ENCODE peak calls at places on chromosomes 7 and 10, in seven cellular contexts. Q, E, O, V, P, F and W are unnamed samples.

GRCh38 chr10:14220026-14220425 is 110.7 kb downstream of the FRMD4A start:
- DNase-seq in Q (no peak), E (no peak), O (no peak), V (no peak), P (no peak), F (no peak), W (no peak)

GRCh38 chr7:159165352-159165751 is 20.7 kb upstream of the VIPR2 start:
- DNase-seq in Q (no peak), E (no peak), O (no peak), V (no peak), P (no peak), F (no peak), W (no peak)

GRCh38 chr7:106239406-106239805 is 45.4 kb downstream of the NAMPT start:
- DNase-seq in Q (no peak), E (no peak), O (no peak), V (peak; percentile 8), P (no peak), F (no peak), W (no peak)

GRCh38 chr10:77165445-77166316 is 471.9 kb downstream of the KCNMA1 start:
- DNase-seq in Q (no peak), E (no peak), O (no peak), V (peak; percentile 59), P (peak; percentile 76), F (no peak), W (no peak)

GRCh38 chr7:56074371-56074791 is 10.3 kb downstream of the SUMF2 start:
- DNase-seq in Q (peak; percentile 89), E (no peak), O (peak; percentile 82), V (peak; percentile 70), P (peak; percentile 77), F (peak; percentile 92), W (peak; percentile 90)

GRCh38 chr7:106367018-106367420 is 82.2 kb upstream of the NAMPT start:
- DNase-seq in Q (no peak), E (no peak), O (no peak), V (no peak), P (peak; percentile 36), F (no peak), W (no peak)

GRCh38 chr10:35572583-35572982 is 32.6 kb upstream of the GJD4 start:
- DNase-seq in Q (no peak), E (no peak), O (no peak), V (no peak), P (no peak), F (no peak), W (no peak)

GRCh38 chr7:69849268-69849667 is 251.0 kb downstream of the AUTS2 start:
- DNase-seq in Q (no peak), E (no peak), O (no peak), V (no peak), P (no peak), F (no peak), W (no peak)

GRCh38 chr10:94429049-94429707 is 26.8 kb downstream of the TBC1D12 start:
- DNase-seq in Q (no peak), E (no peak), O (no peak), V (no peak), P (peak; percentile 25), F (no peak), W (no peak)

GRCh38 chr10:86520871-86521619 is 547 bp downstream of the WAPL start:
- DNase-seq in Q (peak; percentile 83), E (no peak), O (peak; percentile 49), V (no peak), P (peak; percentile 57), F (peak; percentile 88), W (peak; percentile 38)

GRCh38 chr7:84230491-84230890 is 35.9 kb upstream of the SEMA3A start:
- DNase-seq in Q (no peak), E (no peak), O (no peak), V (no peak), P (peak; percentile 30), F (no peak), W (no peak)

GRCh38 chr10:126972622-126973414 is 67.6 kb downstream of the DOCK1 start:
- DNase-seq in Q (no peak), E (no peak), O (no peak), V (peak; percentile 63), P (peak; percentile 97), F (no peak), W (no peak)

GRCh38 chr10:10658157-10658556 is 359.5 kb upstream of the CELF2 start:
- DNase-seq in Q (no peak), E (no peak), O (no peak), V (no peak), P (peak; percentile 81), F (no peak), W (no peak)

GRCh38 chr7:101567231-101567630 is 61.9 kb downstream of the MYL10 start:
- DNase-seq in Q (no peak), E (no peak), O (no peak), V (no peak), P (no peak), F (no peak), W (no peak)

GRCh38 chr7:18126274-18126673 is 98.6 kb upstream of the PRPS1L1 start:
- DNase-seq in Q (no peak), E (no peak), O (no peak), V (peak; percentile 71), P (no peak), F (no peak), W (no peak)
- H3K27ac ChIP-seq in Q (no peak overlapping the region), E (no peak overlapping the region), O (no peak overlapping the region), V (no peak overlapping the region), P (no peak overlapping the region), F (no peak overlapping the region), W (peak overlapping the region; percentile 34)

GRCh38 chr7:31981874-31982390 is 88.3 kb downstream of the PDE1C start:
- DNase-seq in Q (no peak), E (no peak), O (peak; percentile 36), V (no peak), P (no peak), F (no peak), W (no peak)

GRCh38 chr7:31986878-31987518 is 83.2 kb downstream of the PDE1C start:
- DNase-seq in Q (no peak), E (no peak), O (no peak), V (no peak), P (peak; percentile 48), F (no peak), W (no peak)

GRCh38 chr7:31979690-31980330 is 90.4 kb downstream of the PDE1C start:
- DNase-seq in Q (no peak), E (no peak), O (no peak), V (no peak), P (no peak), F (no peak), W (no peak)

DNA sequence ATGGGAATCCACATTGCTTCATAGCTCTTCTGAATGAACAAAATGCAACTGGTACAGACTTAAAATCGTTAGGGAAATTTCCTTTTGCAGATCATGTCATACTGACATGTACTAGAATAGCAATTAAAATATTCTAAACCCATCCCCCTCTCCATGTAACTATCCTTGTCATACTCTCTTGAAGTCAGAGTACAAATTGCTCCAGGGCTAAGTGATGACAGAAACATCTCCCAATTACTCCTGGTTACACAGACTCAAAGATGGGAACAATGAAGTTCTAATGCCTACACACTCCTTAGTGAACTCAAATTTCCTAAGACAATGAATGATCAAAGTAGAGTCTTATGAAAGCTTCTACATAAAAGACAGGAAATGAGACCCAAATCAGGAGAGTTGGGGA is 87.2 kb downstream of the PDE1C start:
- DNase-seq in Q (no peak), E (no peak), O (no peak), V (peak; percentile 15), P (no peak), F (no peak), W (no peak)
- H3K4me1 ChIP-seq in Q (no peaks in the 10 kb centered on the region), E (no peaks in the 10 kb centered on the region), O (peaks cover 48% of the 10 kb centered on the region), V (peaks cover 7% of the 10 kb centered on the region), P (peaks cover 5% of the 10 kb centered on the region), F (no peaks in the 10 kb centered on the region), W (no peaks in the 10 kb centered on the region)

GRCh38 chr10:59887006-59887405 is 19.4 kb downstream of the CCDC6 start:
- DNase-seq in Q (no peak), E (no peak), O (no peak), V (no peak), P (no peak), F (no peak), W (no peak)
- H3K27ac ChIP-seq in Q (no peak overlapping the region), E (no peak overlapping the region), O (no peak overlapping the region), V (no peak overlapping the region), P (no peak overlapping the region), F (no peak overlapping the region), W (no peak overlapping the region)

DNA sequence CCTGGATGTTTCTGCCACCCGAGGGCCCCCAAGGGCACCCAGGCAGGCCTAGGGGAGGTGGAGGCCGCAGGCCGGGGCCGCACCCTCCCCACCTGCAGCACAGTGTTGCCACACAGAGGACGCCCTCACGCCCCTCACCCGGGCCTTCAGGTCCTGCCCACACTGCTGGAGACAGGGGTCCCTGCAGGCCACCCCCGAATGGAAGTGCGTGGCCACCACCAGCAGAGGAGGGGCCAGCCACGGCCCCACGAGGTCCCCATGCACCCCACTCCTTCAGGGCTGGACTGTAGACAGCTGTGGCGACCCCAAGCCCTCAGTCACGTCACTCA is 35.4 kb downstream of the ADAP1 start:
- DNase-seq in Q (peak; percentile 54), E (no peak), O (no peak), V (no peak), P (no peak), F (peak; percentile 64), W (peak; percentile 27)
- H3K4me1 ChIP-seq in Q (peaks cover 7% of the 10 kb centered on the region), E (peaks cover 21% of the 10 kb centered on the region), O (peaks cover 8% of the 10 kb centered on the region), V (no peaks in the 10 kb centered on the region), P (peaks cover 2% of the 10 kb centered on the region), F (no peaks in the 10 kb centered on the region), W (no peaks in the 10 kb centered on the region)

GRCh38 chr7:130150587-130150986 is 54.6 kb downstream of the TMEM209 start:
- DNase-seq in Q (no peak), E (no peak), O (no peak), V (no peak), P (no peak), F (no peak), W (peak; percentile 75)
- H3K27ac ChIP-seq in Q (no peak overlapping the region), E (no peak overlapping the region), O (no peak overlapping the region), V (no peak overlapping the region), P (no peak overlapping the region), F (no peak overlapping the region), W (no peak overlapping the region)

GRCh38 chr7:142801601-142802295 is 31.0 kb downstream of the PRSS2 start:
- DNase-seq in Q (no peak), E (no peak), O (no peak), V (no peak), P (no peak), F (no peak), W (no peak)
- H3K4me1 ChIP-seq in Q (peaks cover 13% of the 10 kb centered on the region), E (no peaks in the 10 kb centered on the region), O (peaks cover 11% of the 10 kb centered on the region), V (no peaks in the 10 kb centered on the region), P (no peaks in the 10 kb centered on the region), F (peaks cover 6% of the 10 kb centered on the region), W (no peaks in the 10 kb centered on the region)